ENCODE peak calls at places on chromosome 15, in five cellular contexts. J, Z, L, A and H are unnamed samples.
A peak's percentile ranks its signal among the peaks of the same experiment; 100 is the strongest.

GRCh38 chr15:75348034-75348562 is 1.3 kb downstream of the NEIL1 start:
- DNase-seq in Z (no peak), A (no peak), L (no peak), J (no peak), H (no peak)

GRCh38 chr15:77224352-77224751 is 153.4 kb upstream of the TSPAN3 start:
- DNase-seq in Z (no peak), J (no peak), A (no peak), L (no peak), H (no peak)

GRCh38 chr15:56047354-56047753 is 53.9 kb upstream of the NEDD4 start:
- DNase-seq in Z (no peak), L (no peak), A (no peak), J (no peak), H (no peak)

GRCh38 chr15:49832421-49832980 is 211.7 kb downstream of the DTWD1 start:
- DNase-seq in J (no peak), A (peak; percentile 21), L (no peak), Z (peak; percentile 68), H (no peak)

GRCh38 chr15:74403981-74404563 is 29.7 kb downstream of the SEMA7A start:
- DNase-seq in L (no peak), Z (no peak), A (no peak), J (no peak), H (no peak)

GRCh38 chr15:86660012-86660411 is 580.3 kb downstream of the AGBL1 start:
- DNase-seq in A (no peak), J (no peak), Z (no peak), L (no peak), H (no peak)

GRCh38 chr15:80832676-80833075 is 53.5 kb downstream of the CEMIP start:
- DNase-seq in L (no peak), Z (no peak), A (no peak), J (no peak), H (no peak)

GRCh38 chr15:70707901-70708300 is 55.5 kb downstream of the UACA start:
- DNase-seq in L (no peak), A (no peak), Z (no peak), J (no peak), H (no peak)

GRCh38 chr15:32909431-32909830 is 191.6 kb downstream of the GREM1 start:
- DNase-seq in L (no peak), A (no peak), Z (no peak), J (no peak), H (no peak)

GRCh38 chr15:77798151-77798550 is 165.4 kb upstream of the LINGO1 start:
- DNase-seq in L (no peak), A (no peak), Z (no peak), J (no peak), H (no peak)

GRCh38 chr15:62941719-62942118 is 100.8 kb upstream of the TPM1 start:
- DNase-seq in A (no peak), Z (no peak), J (no peak), L (no peak), H (no peak)

GRCh38 chr15:74867562-74868458 is 5.4 kb downstream of the SCAMP2 start:
- DNase-seq in L (no peak), Z (peak; percentile 69), A (peak; percentile 53), J (no peak), H (no peak)

GRCh38 chr15:92820233-92821021 is 79.7 kb upstream of the CHD2 start:
- DNase-seq in L (peak; percentile 83), A (peak; percentile 89), J (peak; percentile 93), Z (peak; percentile 95), H (peak; percentile 97)

GRCh38 chr15:60840703-60841411 is 361.9 kb upstream of the ICE2 start:
- DNase-seq in J (no peak), L (no peak), A (no peak), Z (no peak), H (no peak)
- TF ChIP-seq CTCF in J (no peak), L (no peak), A (no peak), Z (no peak), H (no peak)

GRCh38 chr15:31273258-31273941 is 53.2 kb upstream of the KLF13 start:
- DNase-seq in J (no peak), Z (no peak), A (no peak), L (no peak), H (no peak)

GRCh38 chr15:31272558-31273257 is 53.9 kb upstream of the KLF13 start:
- DNase-seq in L (no peak), J (no peak), A (no peak), Z (peak; percentile 94), H (no peak)

GRCh38 chr15:31271224-31271635 is 55.4 kb upstream of the KLF13 start:
- DNase-seq in A (no peak), J (no peak), Z (no peak), L (no peak), H (no peak)

GRCh38 chr15:31270767-31271166 is 55.9 kb upstream of the KLF13 start:
- DNase-seq in J (no peak), A (no peak), L (no peak), Z (peak; percentile 20), H (no peak)

DNA sequence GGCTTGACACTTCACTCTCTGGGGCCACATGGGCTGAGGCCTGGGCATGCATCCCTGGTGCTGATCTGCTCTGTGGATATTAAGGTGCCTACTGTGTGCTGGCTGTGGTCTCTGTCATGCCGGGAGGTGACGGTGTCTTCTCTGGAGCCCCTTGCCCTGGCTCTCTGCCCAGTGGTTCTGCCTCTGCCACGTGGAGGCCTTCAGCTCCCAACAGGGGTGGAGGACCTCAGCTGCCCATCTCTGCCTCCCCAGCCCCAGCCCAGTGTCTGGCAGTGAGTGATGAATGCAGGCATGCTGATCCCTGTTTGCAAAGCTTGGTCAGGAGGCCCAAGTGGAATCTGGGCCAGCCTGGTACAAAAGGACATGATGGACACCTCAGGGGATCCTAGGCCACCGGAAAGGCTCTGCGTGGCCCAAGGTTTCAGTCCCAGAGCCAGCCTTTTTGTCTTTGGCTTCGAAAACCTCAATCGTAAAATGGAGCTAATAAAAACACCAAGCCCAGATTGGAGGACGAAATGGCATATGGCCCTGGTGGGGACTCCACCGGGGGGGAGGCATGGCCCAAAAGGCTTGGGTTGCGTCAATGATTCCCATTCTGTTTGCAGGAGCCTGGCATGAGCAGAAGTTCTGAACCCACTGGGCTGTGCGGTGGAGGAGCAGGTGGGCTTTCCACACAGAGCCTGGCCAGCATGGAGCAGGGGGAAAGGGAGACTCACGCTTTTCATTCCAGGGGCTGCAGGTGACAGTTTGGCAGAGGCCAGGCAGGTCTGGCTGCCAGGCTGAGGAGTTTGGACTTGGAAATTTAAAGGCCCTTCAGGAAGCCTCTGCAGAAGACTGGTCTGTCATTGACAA is 54.7 kb upstream of the KLF13 start:
- DNase-seq in J (no peak), A (no peak), Z (no peak), L (no peak), H (no peak)
- H3K27ac ChIP-seq in J (no peak overlapping the region), A (no peak overlapping the region), Z (peak overlapping the region; percentile 31), L (no peak overlapping the region), H (no peak overlapping the region)

GRCh38 chr15:23823508-23823907 is 136.4 kb upstream of the NDN start:
- DNase-seq in Z (no peak), L (no peak), J (no peak), A (no peak), H (no peak)
- TF ChIP-seq CTCF in Z (no peak), L (no peak), J (no peak), A (no peak), H (no peak)

DNA sequence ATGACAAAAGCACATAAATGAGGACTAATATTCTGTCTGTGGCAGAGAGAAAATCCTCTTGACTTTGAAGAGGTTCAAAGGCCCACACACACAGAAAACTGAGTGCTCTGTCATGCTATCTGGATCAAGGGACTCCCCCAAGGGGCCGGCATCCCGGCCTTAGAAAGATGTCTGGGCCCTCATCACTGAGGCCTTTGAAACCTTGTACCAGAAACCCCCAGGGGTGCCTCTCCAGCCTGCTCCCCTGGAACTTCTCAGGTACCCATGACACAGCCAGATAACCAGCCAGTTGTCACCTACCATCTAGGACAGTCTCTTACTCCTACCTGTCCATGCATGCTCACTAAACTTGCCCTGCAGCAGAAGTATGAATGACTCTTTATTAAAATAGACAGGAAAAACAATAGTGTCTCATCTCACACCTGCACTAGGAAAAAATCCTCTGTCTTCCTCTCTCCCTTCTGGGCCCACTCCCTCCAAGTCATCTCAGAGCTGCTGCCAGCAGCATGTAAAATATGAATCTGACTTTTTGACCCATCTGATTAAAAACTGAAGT is 93.6 kb upstream of the THBS1 start:
- DNase-seq in A (no peak), Z (no peak), J (no peak), L (no peak), H (no peak)
- H3K27ac ChIP-seq in A (no peak overlapping the region), Z (peak overlapping the region; percentile 31), J (no peak overlapping the region), L (no peak overlapping the region), H (no peak overlapping the region)

GRCh38 chr15:90184119-90184785 is 16.9 kb upstream of the SEMA4B start:
- DNase-seq in J (peak; percentile 76), A (peak; percentile 97), L (peak; percentile 71), Z (peak; percentile 93), H (peak; percentile 83)
- TF ChIP-seq CTCF in J (no peak), A (no peak), L (no peak), Z (no peak), H (no peak)

GRCh38 chr15:64891546-64891945 is 20.2 kb upstream of the ANKDD1A start:
- DNase-seq in A (no peak), L (no peak), J (no peak), Z (no peak), H (no peak)
- H3K27ac ChIP-seq in A (no peak overlapping the region), L (no peak overlapping the region), J (no peak overlapping the region), Z (no peak overlapping the region), H (no peak overlapping the region)

DNA sequence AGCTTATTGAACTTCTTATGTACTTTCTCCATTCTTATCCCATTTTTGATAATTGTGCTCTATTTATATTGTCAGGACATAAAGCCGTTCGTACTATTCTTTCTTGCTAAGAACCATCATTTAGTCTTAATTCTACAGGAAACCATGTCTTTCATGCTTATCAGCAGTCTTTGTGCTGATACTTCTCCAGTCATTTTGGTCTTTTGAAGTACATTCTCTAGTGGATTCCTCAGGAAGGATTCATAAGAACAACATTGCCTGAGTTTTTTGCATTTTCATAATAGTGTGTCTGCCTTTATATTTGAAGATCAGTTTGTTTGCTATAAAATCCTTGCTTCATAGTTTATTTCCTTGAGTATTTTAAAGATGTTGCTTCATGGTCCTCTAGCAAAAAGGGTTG is 126.6 kb upstream of the NEO1 start:
- DNase-seq in L (no peak), J (no peak), A (no peak), Z (no peak), H (no peak)
- TF ChIP-seq CTCF in L (no peak), J (no peak), A (no peak), Z (no peak), H (no peak)

GRCh38 chr15:42590619-42591237 is 15.3 kb downstream of the STARD9 start:
- DNase-seq in Z (no peak), L (no peak), A (no peak), J (no peak), H (no peak)
- H3K27ac ChIP-seq in Z (no peak overlapping the region), L (no peak overlapping the region), A (no peak overlapping the region), J (no peak overlapping the region), H (no peak overlapping the region)